ENCODE peak calls at places on chromosomes 13 and 19, in six cellular contexts. V, M, K, O, E and N are unnamed samples.

GRCh38 chr13:61466280-61466679 is 50.6 kb upstream of the PCDH20 start:
- DNase-seq in V (no peak), M (no peak), K (no peak), O (no peak), E (no peak), N (peak)

GRCh38 chr19:16860118-16860517 is 28.7 kb upstream of the F2RL3 start:
- DNase-seq in V (no peak), M (no peak), K (no peak), O (no peak), E (no peak), N (no peak)

GRCh38 chr19:6417713-6418561 is 6.7 kb downstream of the KHSRP start:
- DNase-seq in V (peak), M (no peak), K (peak), O (no peak), E (no peak), N (peak)

GRCh38 chr19:45765365-45766292 is 3.4 kb downstream of the SIX5 start:
- DNase-seq in V (no peak), M (no peak), K (no peak), O (no peak), E (peak), N (no peak)

GRCh38 chr13:25170554-25171107 is 1.5 kb downstream of the AMER2 start:
- DNase-seq in V (no peak), M (no peak), K (no peak), O (no peak), E (no peak), N (peak)

GRCh38 chr19:5805465-5806132 is 732 bp downstream of the NRTN start:
- DNase-seq in V (no peak), M (peak), K (peak), O (peak), E (no peak), N (peak)

GRCh38 chr19:35419046-35419445 is 29.0 kb upstream of the FFAR2 start:
- DNase-seq in V (no peak), M (no peak), K (no peak), O (no peak), E (no peak), N (peak)

GRCh38 chr13:38687246-38688229 is 661 bp downstream of the FREM2 start:
- DNase-seq in V (peak), M (no peak), K (peak), O (no peak), E (no peak), N (peak)

GRCh38 chr13:86684402-86684801 is 885.2 kb upstream of the SLITRK6 start:
- DNase-seq in V (no peak), M (no peak), K (peak), O (no peak), E (no peak), N (peak)

GRCh38 chr19:51043497-51043896 is 8.7 kb upstream of the KLK12 start:
- DNase-seq in V (no peak), M (no peak), K (no peak), O (no peak), E (no peak), N (no peak)

GRCh38 chr19:23392706-23393105 is 2.6 kb downstream of the ZNF91 start:
- DNase-seq in V (no peak), M (no peak), K (no peak), O (no peak), E (no peak), N (no peak)

GRCh38 chr19:1068111-1069001 is 1.4 kb downstream of the ARHGAP45 start:
- DNase-seq in V (no peak), M (no peak), K (no peak), O (peak), E (no peak), N (no peak)

GRCh38 chr19:1417145-1417544 is 9.8 kb downstream of the DAZAP1 start:
- DNase-seq in V (peak), M (no peak), K (peak), O (no peak), E (no peak), N (no peak)

GRCh38 chr19:6761053-6761676 is 6.1 kb downstream of the SH2D3A start:
- DNase-seq in V (no peak), M (no peak), K (no peak), O (no peak), E (no peak), N (peak)

GRCh38 chr13:39597828-39598227 is 5.2 kb downstream of the LHFPL6 start:
- DNase-seq in V (peak), M (no peak), K (peak), O (no peak), E (no peak), N (no peak)

GRCh38 chr19:1213391-1214286 is 8.1 kb downstream of the STK11 start:
- DNase-seq in V (peak), M (no peak), K (peak), O (peak), E (no peak), N (no peak)

GRCh38 chr13:32969516-32969941 is 46.7 kb upstream of the KL start:
- DNase-seq in V (peak), M (no peak), K (peak), O (no peak), E (peak), N (no peak)

GRCh38 chr19:8631425-8631819 is 989 bp downstream of the NFILZ start:
- DNase-seq in V (no peak), M (no peak), K (peak), O (no peak), E (no peak), N (no peak)

GRCh38 chr13:49240017-49240416 is 7.7 kb upstream of the CDADC1 start:
- DNase-seq in V (peak), M (no peak), K (peak), O (no peak), E (no peak), N (peak)

GRCh38 chr13:66425741-66426140 is 804.4 kb downstream of the PCDH9 start:
- DNase-seq in V (peak), M (no peak), K (peak), O (no peak), E (no peak), N (no peak)

GRCh38 chr19:44951179-44952159 is 3.7 kb upstream of the CLPTM1 start:
- DNase-seq in V (peak), M (peak), K (peak), O (peak), E (peak), N (peak)

GRCh38 chr19:19619849-19620210 is 1.3 kb upstream of the PBX4 start:
- DNase-seq in V (no peak), M (no peak), K (no peak), O (no peak), E (no peak), N (no peak)

GRCh38 chr13:27489456-27489855 is 39.1 kb upstream of the MTIF3 start:
- DNase-seq in V (no peak), M (peak), K (no peak), O (no peak), E (no peak), N (no peak)

GRCh38 chr13:20616059-20616797 is 49.3 kb downstream of the IFT88 start:
- DNase-seq in V (peak), M (no peak), K (peak), O (no peak), E (no peak), N (peak)

GRCh38 chr19:50333737-50334617 is 4.8 kb upstream of the KCNC3 start:
- DNase-seq in V (no peak), M (no peak), K (no peak), O (peak), E (peak), N (peak)

GRCh38 chr13:23411220-23411619 is 22.3 kb downstream of the SACS start:
- DNase-seq in V (no peak), M (no peak), K (no peak), O (no peak), E (no peak), N (no peak)

GRCh38 chr19:36236946-36237310 is 22.0 kb downstream of the ZNF146 start:
- DNase-seq in V (no peak), M (no peak), K (no peak), O (no peak), E (no peak), N (no peak)

GRCh38 chr19:49363265-49364082 is at the start of gene DKKL1:
- DNase-seq in V (peak), M (peak), K (peak), O (peak), E (peak), N (peak)

GRCh38 chr19:5337886-5338595 is 2.6 kb downstream of the PTPRS start:
- DNase-seq in V (no peak), M (no peak), K (no peak), O (no peak), E (no peak), N (no peak)

GRCh38 chr13:113407531-113408393 is 43.8 kb upstream of the GRTP1 start:
- DNase-seq in V (peak), M (no peak), K (no peak), O (no peak), E (no peak), N (peak)

GRCh38 chr13:77345150-77345780 is 18.4 kb upstream of the MYCBP2 start:
- DNase-seq in V (no peak), M (no peak), K (no peak), O (no peak), E (no peak), N (peak)

GRCh38 chr13:99422556-99423220 is 78.6 kb upstream of the TM9SF2 start:
- DNase-seq in V (no peak), M (no peak), K (no peak), O (no peak), E (no peak), N (no peak)

GRCh38 chr13:39023316-39023715 is 14.6 kb downstream of the PROSER1 start:
- DNase-seq in V (peak), M (no peak), K (no peak), O (no peak), E (no peak), N (no peak)

GRCh38 chr13:49367640-49368431 is 76.0 kb downstream of the CAB39L start:
- DNase-seq in V (no peak), M (no peak), K (no peak), O (no peak), E (no peak), N (no peak)

GRCh38 chr13:33126909-33127607 is 110.8 kb downstream of the KL start:
- DNase-seq in V (peak), M (no peak), K (no peak), O (no peak), E (no peak), N (no peak)

GRCh38 chr19:15173746-15174404 is 26.9 kb downstream of the NOTCH3 start:
- DNase-seq in V (no peak), M (no peak), K (no peak), O (no peak), E (no peak), N (peak)

GRCh38 chr19:43687660-43687997 is 17.7 kb upstream of the PLAUR start:
- DNase-seq in V (no peak), M (no peak), K (no peak), O (no peak), E (no peak), N (no peak)

GRCh38 chr19:55372316-55373081 is 2.2 kb upstream of the IL11 start:
- DNase-seq in V (peak), M (no peak), K (peak), O (no peak), E (no peak), N (peak)

GRCh38 chr19:29714953-29715694 is at the start of gene C19orf12:
- DNase-seq in V (peak), M (no peak), K (peak), O (peak), E (peak), N (peak)